ENCODE peak calls at places on chromosomes 16 and 17, in five cellular contexts. O, K, E, W and Z are unnamed samples.
A peak's percentile ranks its signal among the peaks of the same experiment; 100 is the strongest.

GRCh38 chr17:15490634-15491261 is 23.3 kb upstream of the CDRT4 start:
- DNase-seq in O (peak; percentile 2), K (peak; percentile 3), E (no peak), W (peak; percentile 10), Z (no peak)

GRCh38 chr16:49015189-49015540 is 266.5 kb downstream of the CBLN1 start:
- DNase-seq in O (no peak), K (no peak), E (no peak), W (no peak), Z (no peak)

GRCh38 chr16:26705346-26705745 is 361.4 kb upstream of the C16orf82 start:
- DNase-seq in O (no peak), K (no peak), E (no peak), W (no peak), Z (no peak)

GRCh38 chr17:43840814-43841213 is 6.2 kb upstream of the CD300LG start:
- DNase-seq in O (no peak), K (no peak), E (no peak), W (no peak), Z (no peak)

GRCh38 chr16:84507011-84507982 is 2.8 kb upstream of the MEAK7 start:
- DNase-seq in O (no peak), K (no peak), E (no peak), W (no peak), Z (peak; percentile 37)

GRCh38 chr16:46857261-46857962 is 26.4 kb upstream of the C16orf87 start:
- DNase-seq in O (no peak), K (no peak), E (peak; percentile 11), W (no peak), Z (no peak)

GRCh38 chr16:75081179-75081859 is 35.3 kb downstream of the LDHD start:
- DNase-seq in O (no peak), K (no peak), E (peak; percentile 9), W (no peak), Z (no peak)

GRCh38 chr17:17783825-17784598 is 52.8 kb downstream of the SREBF1 start:
- DNase-seq in O (no peak), K (no peak), E (peak; percentile 68), W (no peak), Z (no peak)

GRCh38 chr17:7940743-7941142 is 8.7 kb downstream of the CNTROB start:
- DNase-seq in O (no peak), K (no peak), E (no peak), W (no peak), Z (no peak)

GRCh38 chr16:9123871-9124270 is 32.4 kb downstream of the HAPSTR1 start:
- DNase-seq in O (no peak), K (no peak), E (no peak), W (no peak), Z (no peak)

GRCh38 chr16:30626230-30626629 is 16.0 kb upstream of the ZNF689 start:
- DNase-seq in O (no peak), K (no peak), E (no peak), W (no peak), Z (no peak)

GRCh38 chr17:75313941-75314550 is 24.8 kb upstream of the SLC25A19 start:
- DNase-seq in O (no peak), K (no peak), E (no peak), W (no peak), Z (no peak)

GRCh38 chr17:69669441-69670178 is 255.1 kb downstream of the MAP2K6 start:
- DNase-seq in O (no peak), K (no peak), E (no peak), W (no peak), Z (no peak)

GRCh38 chr16:51540259-51540658 is 389.2 kb upstream of the SALL1 start:
- DNase-seq in O (no peak), K (no peak), E (no peak), W (no peak), Z (no peak)